ENCODE peak calls at places on chromosome 11, in seven cellular contexts. D, W, X, Q, T, S and J are unnamed samples.

GRCh38 chr11:61061081-61061826 is 41.0 kb upstream of the CD5 start:
- DNase-seq in T (no peak), W (no peak), X (no peak), S (peak; percentile 36), Q (no peak), D (peak; percentile 75), J (no peak)

GRCh38 chr11:18731949-18732821 is 6.2 kb upstream of the IGSF22 start:
- DNase-seq in T (peak; percentile 45), X (peak; percentile 67), S (peak; percentile 93), W (peak; percentile 56), D (peak; percentile 67), Q (no peak), J (peak; percentile 41)

GRCh38 chr11:6156628-6157367 is 13.3 kb downstream of the OR52B2 start:
- DNase-seq in S (peak; percentile 60), W (peak; percentile 26), Q (no peak), X (no peak), D (no peak), T (no peak), J (no peak)

GRCh38 chr11:125257185-125257584 is 92.6 kb downstream of the PKNOX2 start:
- DNase-seq in W (peak; percentile 78), Q (no peak), D (no peak), X (peak; percentile 14), S (peak; percentile 91), T (no peak), J (no peak)

GRCh38 chr11:70242885-70243284 is 27.6 kb upstream of the PPFIA1 start:
- DNase-seq in X (no peak), W (no peak), D (no peak), S (no peak), Q (no peak), T (no peak), J (no peak)

GRCh38 chr11:74926304-74927030 is 22.4 kb downstream of the XRRA1 start:
- DNase-seq in W (no peak), D (no peak), Q (no peak), X (no peak), T (peak; percentile 75), S (no peak), J (no peak)

GRCh38 chr11:70642301-70642700 is 244.0 kb downstream of the CTTN start:
- DNase-seq in S (no peak), Q (no peak), T (no peak), D (no peak), X (no peak), W (no peak), J (no peak)

GRCh38 chr11:113193894-113194293 is 120.5 kb upstream of the TTC12 start:
- DNase-seq in W (no peak), D (no peak), T (no peak), X (peak; percentile 60), S (no peak), Q (no peak), J (no peak)

GRCh38 chr11:1310315-1310687 is 869 bp upstream of the TOLLIP start:
- DNase-seq in T (no peak), D (peak; percentile 9), Q (no peak), S (no peak), X (no peak), W (no peak), J (no peak)

GRCh38 chr11:87295237-87295636 is 257.5 kb downstream of the TMEM135 start:
- DNase-seq in W (peak; percentile 15), X (no peak), S (no peak), D (peak; percentile 95), T (no peak), Q (no peak), J (no peak)

GRCh38 chr11:95524328-95525036 is 265.1 kb downstream of the FAM76B start:
- DNase-seq in X (no peak), D (no peak), S (no peak), T (no peak), W (no peak), Q (no peak), J (no peak)

GRCh38 chr11:134270250-134270714 is 5.9 kb upstream of the GLB1L3 start:
- DNase-seq in W (peak; percentile 83), D (no peak), X (no peak), T (no peak), Q (no peak), S (peak; percentile 55), J (peak; percentile 99)

GRCh38 chr11:1139441-1140066 is 18.2 kb upstream of the MUC5AC start:
- DNase-seq in W (no peak), Q (no peak), T (peak; percentile 86), S (no peak), D (no peak), X (no peak), J (no peak)

GRCh38 chr11:123454060-123454651 is 24.1 kb downstream of the GRAMD1B start:
- DNase-seq in D (no peak), Q (no peak), X (no peak), W (no peak), T (no peak), S (no peak), J (no peak)

DNA sequence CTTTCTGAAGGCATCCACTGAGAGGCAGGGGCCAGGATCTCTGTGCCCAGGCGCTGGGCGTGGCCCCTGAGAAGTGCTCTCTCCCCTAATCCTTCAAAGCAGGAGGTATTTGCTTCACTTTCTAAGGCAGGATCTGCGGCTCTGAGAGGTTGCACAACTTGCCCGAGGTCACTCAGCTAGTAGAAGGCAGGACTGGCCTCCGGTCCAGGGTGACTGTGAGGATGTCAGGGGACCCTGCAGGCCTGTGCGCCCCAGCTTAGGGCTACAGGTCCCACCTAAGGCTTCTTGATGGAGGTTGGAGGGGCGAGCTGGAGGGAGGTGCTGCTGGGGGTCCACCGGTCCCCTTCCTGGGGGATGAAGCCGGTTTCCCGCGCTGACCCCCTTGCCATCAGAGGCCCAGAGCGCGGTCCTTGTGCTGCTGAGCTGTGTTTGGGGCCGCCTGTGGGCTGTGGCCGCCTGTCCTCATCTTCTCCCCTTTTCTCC is 979 bp downstream of the SMIM38 start:
- DNase-seq in W (no peak), D (no peak), S (no peak), X (no peak), Q (no peak), T (peak; percentile 66), J (no peak)
- H3K4me3 ChIP-seq in W (no peak overlapping the region), D (no peak overlapping the region), S (no peak overlapping the region), X (no peak overlapping the region), Q (no peak overlapping the region), T (no peak overlapping the region), J (no peak overlapping the region)

GRCh38 chr11:85406841-85407240 is 220.3 kb downstream of the DLG2 start:
- DNase-seq in X (no peak), W (no peak), S (no peak), Q (no peak), D (no peak), T (no peak), J (no peak)

GRCh38 chr11:85407648-85408047 is 219.5 kb downstream of the DLG2 start:
- DNase-seq in S (no peak), T (no peak), Q (no peak), W (no peak), D (no peak), X (no peak), J (no peak)

DNA sequence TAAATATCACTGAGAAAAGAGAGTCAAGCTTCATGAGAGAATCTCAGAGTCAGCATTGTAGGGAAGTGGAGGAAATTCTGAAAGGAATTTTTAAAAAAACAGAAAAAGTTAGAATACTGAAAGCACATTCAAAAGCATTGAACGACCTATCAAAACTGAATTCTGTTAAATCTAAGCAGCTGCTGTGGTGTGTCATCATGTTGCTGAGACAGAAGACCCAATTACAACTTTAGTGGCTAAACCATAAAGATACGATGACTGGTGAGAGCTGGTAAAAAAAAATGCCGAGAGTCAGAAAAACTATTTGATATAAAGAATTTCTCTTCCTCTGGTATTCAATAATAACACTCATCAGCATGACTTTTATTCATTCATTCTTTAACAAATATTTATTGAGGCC is 220.8 kb downstream of the DLG2 start:
- DNase-seq in D (no peak), Q (no peak), W (no peak), S (no peak), X (no peak), T (no peak), J (no peak)
- H3K4me3 ChIP-seq in D (no peak overlapping the region), Q (no peak overlapping the region), W (no peak overlapping the region), S (no peak overlapping the region), X (no peak overlapping the region), T (no peak overlapping the region), J (no peak overlapping the region)

GRCh38 chr11:20022363-20023081 is 137.8 kb downstream of the DBX1 start:
- DNase-seq in X (no peak), D (peak; percentile 2), T (peak; percentile 30), S (peak; percentile 91), Q (no peak), W (peak; percentile 91), J (no peak)
- H3K4me3 ChIP-seq in X (peak overlapping the region; percentile 8), D (no peak overlapping the region), T (no peak overlapping the region), S (peak overlapping the region; percentile 82), Q (peak overlapping the region; percentile 38), W (peak overlapping the region; percentile 56), J (no peak overlapping the region)

GRCh38 chr11:110948112-110948511 is 235.9 kb upstream of the ARHGAP20 start:
- DNase-seq in W (no peak), S (no peak), X (no peak), D (no peak), T (peak; percentile 69), Q (no peak), J (no peak)
- H3K4me3 ChIP-seq in W (no peak overlapping the region), S (no peak overlapping the region), X (no peak overlapping the region), D (no peak overlapping the region), T (no peak overlapping the region), Q (no peak overlapping the region), J (no peak overlapping the region)

GRCh38 chr11:32890843-32891656 is 1.6 kb upstream of the QSER1 start:
- DNase-seq in X (no peak), W (peak; percentile 81), S (peak; percentile 79), Q (no peak), T (no peak), D (peak; percentile 12), J (no peak)
- H3K4me3 ChIP-seq in X (no peak overlapping the region), W (peak overlapping the region; percentile 51), S (peak overlapping the region; percentile 87), Q (no peak overlapping the region), T (no peak overlapping the region), D (peak overlapping the region; percentile 86), J (no peak overlapping the region)

DNA sequence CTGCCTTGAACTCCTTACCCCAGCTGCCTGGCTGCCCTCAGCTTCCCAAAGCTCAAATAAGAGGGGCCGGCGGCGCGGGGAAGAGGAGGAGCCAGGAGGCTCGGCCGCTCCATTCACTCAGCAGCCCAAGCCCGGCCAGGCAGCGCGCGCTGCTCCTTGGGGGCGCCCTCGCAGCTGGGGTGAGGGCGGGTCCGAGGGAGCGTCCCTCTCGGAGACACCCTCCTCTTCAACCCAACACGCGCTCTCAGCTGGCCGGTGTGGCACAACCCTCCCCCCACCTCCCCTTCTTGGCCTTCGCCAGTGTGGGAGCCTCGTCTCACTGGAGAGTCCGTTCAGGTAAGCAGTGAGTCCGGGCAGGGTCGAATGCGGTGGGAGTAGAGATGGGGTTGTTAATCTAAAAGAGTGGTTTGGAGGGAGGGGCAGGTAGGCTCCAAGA is at the start of gene WT1:
- DNase-seq in T (peak; percentile 77), S (peak; percentile 91), W (peak; percentile 86), D (no peak), Q (no peak), X (no peak), J (no peak)
- H3K4me3 ChIP-seq in T (peak within 1 kb of the TSS; percentile 61), S (peak within 1 kb of the TSS; percentile 71), W (peak within 1 kb of the TSS; percentile 57), D (no peak within 1 kb of the TSS), Q (no peak within 1 kb of the TSS), X (no peak within 1 kb of the TSS), J (no peak within 1 kb of the TSS)